ENCODE peak calls at places on chromosome 17, in four cellular contexts. E, M, J and C are unnamed samples.

GRCh38 chr17:81164464-81165245 is 652 bp upstream of the PVALEF start:
- ATAC-seq in E (peak; percentile 66), M (no peak), J (no peak), C (no peak)

GRCh38 chr17:74442670-74443515 is 11.0 kb downstream of the GPRC5C start:
- ATAC-seq in E (peak; percentile 94), M (no peak), J (peak; percentile 89), C (peak; percentile 39)

GRCh38 chr17:17056167-17056562 is 13.9 kb downstream of the MPRIP start:
- ATAC-seq in E (no peak), M (no peak), J (no peak), C (no peak)

GRCh38 chr17:50440172-50440837 is 14.3 kb downstream of the ACSF2 start:
- ATAC-seq in E (peak; percentile 90), M (no peak), J (no peak), C (no peak)

GRCh38 chr17:333626-334396 is 18.8 kb downstream of the RPH3AL start:
- ATAC-seq in E (no peak), M (no peak), J (no peak), C (peak; percentile 16)

GRCh38 chr17:69802045-69802740 is 272.8 kb upstream of the KCNJ16 start:
- ATAC-seq in E (no peak), M (no peak), J (no peak), C (no peak)

GRCh38 chr17:78284146-78284545 is 52.7 kb downstream of the TMEM235 start:
- ATAC-seq in E (no peak), M (no peak), J (no peak), C (no peak)

GRCh38 chr17:40479754-40480480 is 21.5 kb downstream of the TNS4 start:
- ATAC-seq in E (no peak), M (no peak), J (peak; percentile 35), C (no peak)

GRCh38 chr17:77140878-77141767 is at the start of gene SEC14L1:
- ATAC-seq in E (peak; percentile 59), M (no peak), J (peak; percentile 78), C (peak; percentile 46)

GRCh38 chr17:72466199-72466598 is 345.4 kb downstream of the SOX9 start:
- ATAC-seq in E (peak; percentile 34), M (no peak), J (peak; percentile 34), C (no peak)

GRCh38 chr17:77234695-77235094 is 93.9 kb downstream of the SEC14L1 start:
- ATAC-seq in E (no peak), M (no peak), J (no peak), C (no peak)

GRCh38 chr17:75832164-75832651 is 12.0 kb downstream of the UNC13D start:
- ATAC-seq in E (no peak), M (peak; percentile 63), J (no peak), C (peak; percentile 90)

GRCh38 chr17:75712480-75712879 is 8.8 kb upstream of the ITGB4 start:
- ATAC-seq in E (no peak), M (no peak), J (no peak), C (no peak)

GRCh38 chr17:50480854-50481490 is 2.3 kb downstream of the RSAD1 start:
- ATAC-seq in E (no peak), M (no peak), J (no peak), C (no peak)

GRCh38 chr17:81404557-81405165 is 9.4 kb downstream of the BAHCC1 start:
- ATAC-seq in E (no peak), M (no peak), J (no peak), C (no peak)

GRCh38 chr17:15268465-15268864 is 3.3 kb upstream of the PMP22 start:
- ATAC-seq in E (no peak), M (no peak), J (no peak), C (no peak)